ENCODE peak calls at places on chromosomes 5 and 9, in eight cellular contexts. Z is brain microvascular endothelial cell, R is gastrocnemius medialis, L is HCT116, A is K562, I is tibial nerve, M is coronary artery, J is cardiac muscle cell. C is an unnamed sample.

GRCh38 chr9:133352635-133353340 is 3.5 kb downstream of the SURF1 start:
- DNase-seq in R (no peak), Z (no peak), M (no peak), J (no peak), I (no peak), A (no peak), L (no peak), C (no peak)

GRCh38 chr5:61450170-61450815 is 118.2 kb downstream of the ZSWIM6 start:
- DNase-seq in A (no peak), I (peak), Z (peak), R (no peak), L (peak), J (peak), M (no peak), C (no peak)

GRCh38 chr5:90921428-90921973 is 362.9 kb downstream of the ADGRV1 start:
- DNase-seq in J (no peak), L (no peak), Z (no peak), A (no peak), M (no peak), R (no peak), I (no peak), C (no peak)

GRCh38 chr5:126519637-126520592 is 75.1 kb downstream of the ALDH7A1 start:
- DNase-seq in J (peak), L (no peak), I (no peak), M (no peak), R (peak), A (no peak), Z (no peak), C (no peak)

GRCh38 chr9:1761807-1762206 is 253.3 kb upstream of the SMARCA2 start:
- DNase-seq in M (no peak), A (no peak), R (no peak), I (no peak), L (no peak), J (no peak), Z (no peak), C (no peak)

GRCh38 chr5:132369471-132370240 is at the start of gene SLC22A5:
- DNase-seq in I (no peak), J (peak), M (no peak), Z (no peak), L (peak), R (peak), A (peak), C (no peak)

GRCh38 chr9:114790521-114790920 is 15.3 kb downstream of the TNFSF15 start:
- DNase-seq in I (no peak), A (no peak), M (no peak), Z (no peak), J (no peak), L (no peak), R (no peak), C (no peak)

GRCh38 chr9:109852561-109852960 is 72.6 kb downstream of the PALM2AKAP2 start:
- DNase-seq in L (no peak), I (no peak), Z (no peak), R (no peak), M (no peak), J (peak), A (no peak), C (no peak)

GRCh38 chr5:87136096-87136495 is 131.6 kb upstream of the RASA1 start:
- DNase-seq in R (no peak), L (no peak), Z (no peak), M (no peak), J (no peak), A (no peak), I (no peak), C (no peak)

GRCh38 chr9:34252670-34253459 is 74.0 kb downstream of the UBAP1 start:
- DNase-seq in Z (peak), A (peak), J (peak), L (peak), M (no peak), R (peak), I (peak), C (peak)

GRCh38 chr9:131478421-131478868 is 24.3 kb upstream of the POMT1 start:
- DNase-seq in J (peak), L (peak), M (no peak), R (no peak), Z (no peak), A (peak), I (peak), C (peak)

GRCh38 chr9:124551472-124552339 is 44.5 kb upstream of the NR5A1 start:
- DNase-seq in R (no peak), M (no peak), A (peak), Z (peak), J (peak), I (no peak), L (peak), C (peak)

GRCh38 chr5:12911156-12911555 is 1006.9 kb upstream of the CTNND2 start:
- DNase-seq in A (no peak), R (no peak), I (no peak), Z (no peak), J (no peak), M (no peak), L (no peak), C (no peak)

GRCh38 chr9:81851340-81851739 is 76.9 kb upstream of the SPATA31D4 start:
- DNase-seq in M (no peak), R (no peak), L (no peak), A (no peak), Z (no peak), J (no peak), I (no peak), C (no peak)

GRCh38 chr9:32384002-32384363 is 460 bp upstream of the ACO1 start:
- DNase-seq in Z (no peak), A (no peak), M (no peak), R (no peak), I (no peak), L (no peak), J (no peak), C (no peak)

GRCh38 chr5:145979270-145980223 is 43.2 kb downstream of the SH3RF2 start:
- DNase-seq in I (no peak), L (no peak), Z (no peak), M (no peak), J (peak), A (no peak), R (no peak), C (no peak)

GRCh38 chr5:98928802-98929122 is at the start of gene CHD1:
- DNase-seq in I (peak), L (peak), Z (peak), M (peak), R (peak), J (peak), A (peak), C (peak)

GRCh38 chr5:139683295-139684271 is 35.4 kb downstream of the CXXC5 start:
- DNase-seq in J (no peak), M (no peak), I (no peak), Z (no peak), R (no peak), A (no peak), L (no peak), C (no peak)

GRCh38 chr5:150789943-150790611 is 11.5 kb downstream of the SMIM3 start:
- DNase-seq in M (peak), R (no peak), L (peak), A (no peak), I (peak), J (peak), Z (peak), C (peak)

GRCh38 chr5:42858031-42858643 is 46.4 kb upstream of the SELENOP start:
- DNase-seq in L (no peak), A (no peak), R (no peak), J (no peak), I (peak), M (no peak), Z (no peak), C (no peak)

GRCh38 chr5:172493906-172494305 is 39.6 kb upstream of the SH3PXD2B start:
- DNase-seq in L (no peak), M (peak), I (no peak), J (no peak), R (no peak), Z (no peak), A (no peak), C (no peak)

GRCh38 chr5:63774939-63775338 is 187.3 kb downstream of the HTR1A start:
- DNase-seq in J (no peak), I (no peak), L (no peak), M (no peak), R (no peak), Z (no peak), A (no peak), C (no peak)

GRCh38 chr5:43839218-43839617 is 236.2 kb downstream of the NNT start:
- DNase-seq in R (no peak), I (no peak), M (no peak), A (no peak), L (no peak), Z (peak), J (peak), C (no peak)

GRCh38 chr9:122059214-122059978 is 33.7 kb downstream of the TTLL11 start:
- DNase-seq in Z (no peak), L (no peak), I (no peak), M (no peak), A (no peak), J (no peak), R (no peak), C (no peak)

GRCh38 chr5:134133213-134133994 is 18.9 kb downstream of the TCF7 start:
- DNase-seq in R (peak), I (no peak), L (no peak), M (no peak), J (no peak), Z (no peak), A (no peak), C (no peak)

GRCh38 chr9:119009253-119009652 is 360.0 kb downstream of the BRINP1 start:
- DNase-seq in Z (no peak), A (no peak), L (no peak), R (peak), J (no peak), M (no peak), I (no peak), C (no peak)

GRCh38 chr5:111513175-111513520 is 813 bp upstream of the STARD4 start:
- DNase-seq in R (no peak), L (no peak), M (no peak), A (no peak), I (no peak), J (no peak), Z (no peak), C (no peak)

DNA sequence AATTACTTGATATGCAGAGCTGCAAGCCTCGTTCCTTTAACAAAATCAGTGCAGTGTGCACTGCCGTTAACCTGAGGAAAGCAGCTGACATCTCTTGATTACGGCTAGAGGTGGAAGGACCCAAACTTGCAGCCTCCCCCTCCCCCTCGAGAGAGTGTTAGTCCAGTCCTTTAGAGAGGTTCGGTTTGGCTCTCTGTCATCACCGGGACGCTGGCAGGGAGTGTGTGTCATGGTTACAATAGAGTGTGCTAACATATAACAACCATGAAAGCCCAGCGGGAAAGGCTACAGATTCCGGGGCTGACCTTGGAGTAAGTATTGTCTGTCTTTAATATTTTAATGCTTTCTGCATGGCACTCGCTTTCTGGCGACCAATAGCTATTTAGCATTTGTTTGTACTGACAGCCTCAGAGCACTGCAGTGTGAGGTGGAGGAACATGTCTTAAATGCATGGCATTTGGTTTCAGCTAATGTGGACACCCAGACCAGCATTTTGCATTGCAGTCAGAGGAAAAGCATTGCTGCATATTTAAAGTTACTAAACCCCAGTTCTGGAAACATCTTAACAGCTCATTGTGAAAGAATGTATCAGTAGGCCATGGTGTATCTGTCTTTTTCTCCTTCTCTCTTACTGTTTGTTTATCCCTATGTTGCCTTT is 237.5 kb downstream of the CD180 start:
- DNase-seq in A (no peak), J (peak), M (no peak), R (peak), L (no peak), Z (peak), I (peak), C (no peak)
- H3K4me3 ChIP-seq in A (no peak), J (peak), M (peak), R (peak), L (no peak), Z (peak), I (peak), C (no peak)

GRCh38 chr9:137412431-137412830 is 10.5 kb downstream of the EXD3 start:
- DNase-seq in J (peak), A (no peak), M (no peak), I (no peak), R (no peak), Z (peak), L (no peak), C (no peak)
- H3K27ac ChIP-seq in J (no peak), A (peak), M (peak), I (peak), R (peak), Z (peak), L (peak), C (no peak)

GRCh38 chr5:34944460-34945047 is 15.2 kb downstream of the DNAJC21 start:
- DNase-seq in Z (no peak), R (no peak), A (no peak), M (no peak), I (no peak), J (no peak), L (no peak), C (no peak)

GRCh38 chr5:34941936-34942335 is 12.6 kb downstream of the DNAJC21 start:
- DNase-seq in J (no peak), M (no peak), L (no peak), Z (peak), R (no peak), I (no peak), A (no peak), C (no peak)

GRCh38 chr5:34944044-34944443 is 14.7 kb downstream of the DNAJC21 start:
- DNase-seq in J (no peak), L (no peak), M (no peak), R (no peak), A (no peak), I (no peak), Z (no peak), C (no peak)
- H3K4me3 ChIP-seq in J (no peak), L (no peak), M (no peak), R (no peak), A (no peak), I (no peak), Z (no peak), C (no peak)

GRCh38 chr9:77534376-77535057 is 113.6 kb downstream of the GNA14 start:
- DNase-seq in I (no peak), A (no peak), M (no peak), R (no peak), Z (peak), L (no peak), J (peak), C (no peak)
- H3K27ac ChIP-seq in I (no peak), A (no peak), M (no peak), R (no peak), Z (no peak), L (no peak), J (no peak), C (no peak)

GRCh38 chr5:177116631-177117373 is 16.8 kb upstream of the NSD1 start:
- DNase-seq in M (peak), I (peak), R (peak), J (peak), A (peak), L (no peak), Z (peak), C (no peak)
- H3K4me3 ChIP-seq in M (peak), I (peak), R (peak), J (no peak), A (no peak), L (no peak), Z (peak), C (no peak)

C was measured in DND-41.